ENCODE peak calls at places on chromosomes 4 and X, in six cellular contexts. One of them, this sample, is unnamed.

GRCh38 chr4:95694411-95694810 is 145.5 kb upstream of the PDHA2 start:
- DNase-seq in hippocampal formation: no peak
- DNase-seq in activated gamma-delta T cell treated with Interleukin-2 at 50 U/mL for 16 hours: no peak
- DNase-seq in activated CD4-positive, alpha-beta memory T cell treated with anti-CD3 and anti-CD28 coated beads for 36 hours: no peak
- DNase-seq in aorta: no peak
- DNase-seq in astrocyte of the spinal cord: no peak
- DNase-seq in this sample: no peak

GRCh38 chrX:23394421-23394820 is 59.8 kb downstream of the PTCHD1 start:
- DNase-seq in hippocampal formation: no peak
- DNase-seq in activated gamma-delta T cell treated with Interleukin-2 at 50 U/mL for 16 hours: no peak
- DNase-seq in activated CD4-positive, alpha-beta memory T cell treated with anti-CD3 and anti-CD28 coated beads for 36 hours: no peak
- DNase-seq in aorta: no peak
- DNase-seq in astrocyte of the spinal cord: peak; percentile 2
- DNase-seq in this sample: no peak

GRCh38 chrX:139298437-139298836 is 232.1 kb upstream of the F9 start:
- DNase-seq in hippocampal formation: no peak
- DNase-seq in activated gamma-delta T cell treated with Interleukin-2 at 50 U/mL for 16 hours: no peak
- DNase-seq in activated CD4-positive, alpha-beta memory T cell treated with anti-CD3 and anti-CD28 coated beads for 36 hours: no peak
- DNase-seq in aorta: no peak
- DNase-seq in astrocyte of the spinal cord: no peak
- DNase-seq in this sample: no peak

GRCh38 chr4:122679317-122679716 is 53.2 kb upstream of the BBS12 start:
- DNase-seq in hippocampal formation: no peak
- DNase-seq in activated gamma-delta T cell treated with Interleukin-2 at 50 U/mL for 16 hours: no peak
- DNase-seq in activated CD4-positive, alpha-beta memory T cell treated with anti-CD3 and anti-CD28 coated beads for 36 hours: no peak
- DNase-seq in aorta: no peak
- DNase-seq in astrocyte of the spinal cord: no peak
- DNase-seq in this sample: no peak

GRCh38 chr4:27018076-27018475 is 157.4 kb downstream of the STIM2 start:
- DNase-seq in hippocampal formation: no peak
- DNase-seq in activated gamma-delta T cell treated with Interleukin-2 at 50 U/mL for 16 hours: no peak
- DNase-seq in activated CD4-positive, alpha-beta memory T cell treated with anti-CD3 and anti-CD28 coated beads for 36 hours: no peak
- DNase-seq in aorta: no peak
- DNase-seq in astrocyte of the spinal cord: no peak
- DNase-seq in this sample: no peak

GRCh38 chr4:25970241-25970675 is 56.2 kb downstream of the SMIM20 start:
- DNase-seq in hippocampal formation: peak; percentile 43
- DNase-seq in activated gamma-delta T cell treated with Interleukin-2 at 50 U/mL for 16 hours: no peak
- DNase-seq in activated CD4-positive, alpha-beta memory T cell treated with anti-CD3 and anti-CD28 coated beads for 36 hours: no peak
- DNase-seq in aorta: peak; percentile 77
- DNase-seq in astrocyte of the spinal cord: peak; percentile 14
- DNase-seq in this sample: no peak

GRCh38 chr4:164977243-164978164 is at the start of gene TRIM61:
- DNase-seq in hippocampal formation: peak; percentile 57
- DNase-seq in activated gamma-delta T cell treated with Interleukin-2 at 50 U/mL for 16 hours: peak; percentile 54
- DNase-seq in activated CD4-positive, alpha-beta memory T cell treated with anti-CD3 and anti-CD28 coated beads for 36 hours: peak; percentile 69
- DNase-seq in aorta: peak; percentile 53
- DNase-seq in astrocyte of the spinal cord: no peak
- DNase-seq in this sample: peak; percentile 18

GRCh38 chr4:139606600-139607301 is 50.7 kb upstream of the SETD7 start:
- DNase-seq in hippocampal formation: no peak
- DNase-seq in activated gamma-delta T cell treated with Interleukin-2 at 50 U/mL for 16 hours: no peak
- DNase-seq in activated CD4-positive, alpha-beta memory T cell treated with anti-CD3 and anti-CD28 coated beads for 36 hours: no peak
- DNase-seq in aorta: no peak
- DNase-seq in astrocyte of the spinal cord: peak; percentile 60
- DNase-seq in this sample: peak; percentile 36